ENCODE peak calls at places on chromosomes 12 and 14, in six cellular contexts. U is iPS-NIHi11; Y is nucleus accumbens; H is iris pigment epithelial cell; X is G401; K is activated naive CD4-positive, alpha-beta T cell treated with anti-CD3 and anti-CD28 coated beads, Interleukin-2, amount 10 ng/mL, durations not matched to agents 7 days and 5 days. C is an unnamed sample.

GRCh38 chr14:73295198-73295796 is 58.0 kb downstream of the PAPLN start:
- DNase-seq in U (peak), Y (no peak), H (peak), X (peak), K (no peak), C (peak)

GRCh38 chr12:115451785-115452736 is 768.1 kb upstream of the TBX3 start:
- DNase-seq in U (peak), Y (no peak), H (peak), X (peak), K (no peak), C (peak)

GRCh38 chr14:95318870-95319311 is 817 bp downstream of the CLMN start:
- DNase-seq in U (peak), Y (no peak), H (no peak), X (no peak), K (peak), C (no peak)

GRCh38 chr14:72909163-72909562 is 15.3 kb upstream of the DPF3 start:
- DNase-seq in U (no peak), Y (no peak), H (peak), X (no peak), K (no peak), C (no peak)

GRCh38 chr12:12807970-12808702 is 5.0 kb upstream of the DDX47 start:
- DNase-seq in U (no peak), Y (no peak), H (peak), X (no peak), K (peak), C (peak)

GRCh38 chr14:61178226-61179060 is 102.7 kb downstream of the TMEM30B start:
- DNase-seq in U (no peak), Y (no peak), H (peak), X (no peak), K (peak), C (no peak)

GRCh38 chr12:94560416-94561221 is 89.7 kb downstream of the TMCC3 start:
- DNase-seq in U (peak), Y (no peak), H (peak), X (no peak), K (no peak), C (peak)

GRCh38 chr12:5258498-5258897 is 173.4 kb upstream of the NTF3 start:
- DNase-seq in U (no peak), Y (no peak), H (no peak), X (no peak), K (no peak), C (no peak)

GRCh38 chr12:124592050-124592449 is 24.6 kb upstream of the NCOR2 start:
- DNase-seq in U (no peak), Y (no peak), H (peak), X (no peak), K (no peak), C (no peak)

GRCh38 chr14:24259282-24260025 is 3.5 kb downstream of the TGM1 start:
- DNase-seq in U (peak), Y (no peak), H (peak), X (no peak), K (no peak), C (no peak)

GRCh38 chr12:67813509-67813908 is 165.0 kb downstream of the DYRK2 start:
- DNase-seq in U (no peak), Y (no peak), H (peak), X (no peak), K (no peak), C (no peak)

GRCh38 chr12:1884651-1885050 is 33.8 kb downstream of the CACNA2D4 start:
- DNase-seq in U (no peak), Y (no peak), H (no peak), X (no peak), K (no peak), C (no peak)

GRCh38 chr12:68675098-68675842 is 11.5 kb upstream of the NUP107 start:
- DNase-seq in U (peak), Y (no peak), H (no peak), X (no peak), K (peak), C (no peak)

GRCh38 chr12:50725011-50725899 is 38.6 kb upstream of the ATF1 start:
- DNase-seq in U (no peak), Y (no peak), H (peak), X (peak), K (no peak), C (no peak)

GRCh38 chr12:25189656-25190055 is 5.3 kb downstream of the DNAI7 start:
- DNase-seq in U (no peak), Y (no peak), H (peak), X (no peak), K (no peak), C (no peak)

GRCh38 chr12:4987076-4987775 is 56.5 kb upstream of the KCNA5 start:
- DNase-seq in U (no peak), Y (no peak), H (no peak), X (peak), K (no peak), C (no peak)

GRCh38 chr14:90336401-90336800 is 4.7 kb upstream of the NRDE2 start:
- DNase-seq in U (no peak), Y (no peak), H (no peak), X (no peak), K (no peak), C (no peak)

GRCh38 chr14:69481815-69482568 is 2.5 kb upstream of the PLEKHD1 start:
- DNase-seq in U (peak), Y (no peak), H (no peak), X (no peak), K (no peak), C (no peak)

GRCh38 chr12:112555621-112556233 is 137.0 kb downstream of the PTPN11 start:
- DNase-seq in U (no peak), Y (no peak), H (no peak), X (no peak), K (no peak), C (no peak)

GRCh38 chr14:87014854-87015253 is 978.1 kb downstream of the GALC start:
- DNase-seq in U (no peak), Y (no peak), H (no peak), X (no peak), K (no peak), C (no peak)

GRCh38 chr14:49620182-49621113 is at the start of the genes MGAT2 and RPL36AL:
- DNase-seq in U (peak), Y (peak), H (peak), X (peak), K (peak), C (peak)

GRCh38 chr12:101552277-101552676 is 42.5 kb upstream of the MYBPC1 start:
- DNase-seq in U (no peak), Y (no peak), H (peak), X (no peak), K (no peak), C (no peak)

GRCh38 chr12:5506295-5506694 is 74.4 kb downstream of the NTF3 start:
- DNase-seq in U (no peak), Y (no peak), H (no peak), X (no peak), K (no peak), C (no peak)

GRCh38 chr14:23929822-23930294 is 23.7 kb upstream of the DHRS4 start:
- DNase-seq in U (peak), Y (peak), H (peak), X (peak), K (peak), C (peak)

GRCh38 chr12:132099739-132100138 is 44.4 kb downstream of the DDX51 start:
- DNase-seq in U (no peak), Y (no peak), H (no peak), X (no peak), K (no peak), C (no peak)